ENCODE peak calls at places on chromosomes 3 and 15, in six cellular contexts. C is NCI-H748 treated with DMSO at 0.1 percent for 48 hours; R is stimulated activated CD4-positive, alpha-beta T cell treated with anti-CD3 and anti-CD28 coated beads, Interleukin-2, amount 100 ng/mL, for 24 hours; L is mesothelial cell of epicardium; A is endodermal cell; E is GM19239. Y is an unnamed sample.

GRCh38 chr3:140316895-140317400 is 360.9 kb upstream of the TRIM42 start:
- DNase-seq in A (no peak), C (no peak), L (no peak), E (no peak), R (no peak), Y (no peak)

GRCh38 chr3:169256027-169256426 is 407.5 kb downstream of the MECOM start:
- DNase-seq in A (no peak), L (no peak), C (no peak), R (no peak), E (no peak), Y (no peak)

GRCh38 chr15:70101459-70102113 is 3.9 kb upstream of the TLE3 start:
- DNase-seq in L (peak; percentile 76), E (no peak), C (no peak), A (peak; percentile 89), R (no peak), Y (no peak)

GRCh38 chr3:158097571-158098553 is 8.4 kb downstream of the SHOX2 start:
- DNase-seq in C (peak; percentile 67), E (peak; percentile 74), A (peak; percentile 97), L (peak; percentile 89), R (peak; percentile 77), Y (peak; percentile 89)

GRCh38 chr3:171600030-171600429 is 139.8 kb upstream of the TNIK start:
- DNase-seq in E (no peak), C (no peak), R (no peak), L (no peak), A (no peak), Y (no peak)

GRCh38 chr3:165883866-165884478 is 46.7 kb upstream of the BCHE start:
- DNase-seq in R (no peak), E (no peak), A (no peak), C (peak; percentile 50), L (no peak), Y (no peak)

GRCh38 chr3:183082355-183082915 is 16.9 kb downstream of the MCCC1 start:
- DNase-seq in E (no peak), L (no peak), R (no peak), A (no peak), C (no peak), Y (no peak)

GRCh38 chr3:58025406-58025805 is 17.2 kb downstream of the FLNB start:
- DNase-seq in E (no peak), L (no peak), C (no peak), A (no peak), R (no peak), Y (no peak)